ENCODE peak calls at places on chromosomes 13 and 19, in ten cellular contexts. U is PC-3; F is T-cell; C is RWPE2; A is sciatic nerve; Z is pancreas; L is CD4-positive, CD25-positive, alpha-beta regulatory T cell; G is foreskin keratinocyte; T is CD4-positive, alpha-beta T cell; R is activated CD8-positive, alpha-beta T cell treated with anti-CD3 and anti-CD28 coated beads for 36 hours. E is an unnamed sample.

GRCh38 chr13:27796544-27797227 is 4.4 kb downstream of the GSX1 start:
- ATAC-seq in U (no peak), F (no peak), C (no peak), A (no peak), Z (no peak), L (no peak), G (no peak), T (no peak), R (no peak), E (no peak)

GRCh38 chr13:91155512-91156114 is 191.9 kb upstream of the MIR17HG start:
- ATAC-seq in U (no peak), F (no peak), C (no peak), A (no peak), Z (peak; percentile 53), L (no peak), G (no peak), T (no peak), R (no peak), E (no peak)

GRCh38 chr19:44554641-44555246 is 25.3 kb upstream of the CEACAM20 start:
- ATAC-seq in U (no peak), F (no peak), C (no peak), A (no peak), Z (no peak), L (no peak), G (no peak), T (no peak), R (no peak), E (no peak)

GRCh38 chr13:41577437-41577836 is 120.1 kb downstream of the RGCC start:
- ATAC-seq in U (no peak), F (no peak), C (no peak), A (peak; percentile 92), Z (no peak), L (no peak), G (no peak), T (no peak), R (no peak), E (no peak)

GRCh38 chr19:15292847-15293582 is 39.3 kb downstream of the BRD4 start:
- ATAC-seq in U (no peak), F (peak; percentile 28), C (no peak), A (no peak), Z (peak; percentile 33), L (peak; percentile 31), G (no peak), T (peak; percentile 35), R (peak; percentile 23), E (no peak)

GRCh38 chr13:73715114-73715909 is 418.9 kb downstream of the KLF12 start:
- ATAC-seq in U (no peak), F (peak; percentile 85), C (no peak), A (peak; percentile 17), Z (no peak), L (peak; percentile 90), G (peak; percentile 45), T (peak; percentile 88), R (peak; percentile 77), E (peak; percentile 41)

GRCh38 chr19:40702337-40703012 is 12.0 kb upstream of the NUMBL start:
- ATAC-seq in U (no peak), F (no peak), C (peak; percentile 35), A (no peak), Z (no peak), L (no peak), G (peak; percentile 59), T (no peak), R (no peak), E (no peak)

GRCh38 chr13:102814025-102814607 is 15.2 kb downstream of the BIVM start:
- ATAC-seq in U (no peak), F (no peak), C (no peak), A (no peak), Z (no peak), L (no peak), G (no peak), T (no peak), R (no peak), E (no peak)

GRCh38 chr19:30227661-30228112 is 144.5 kb upstream of the ZNF536 start:
- ATAC-seq in U (peak; percentile 85), F (peak; percentile 40), C (peak; percentile 71), A (peak; percentile 76), Z (peak; percentile 82), L (peak; percentile 29), G (peak; percentile 80), T (no peak), R (peak; percentile 83), E (peak; percentile 48)

GRCh38 chr13:113151745-113152707 is 6.4 kb upstream of the PROZ start:
- ATAC-seq in U (no peak), F (no peak), C (no peak), A (peak; percentile 32), Z (no peak), L (no peak), G (no peak), T (no peak), R (peak; percentile 71), E (no peak)

GRCh38 chr19:49677232-49677881 is at the start of gene PRMT1:
- ATAC-seq in U (peak; percentile 7), F (peak; percentile 9), C (no peak), A (peak; percentile 6), Z (peak; percentile 8), L (peak; percentile 4), G (no peak), T (peak; percentile 39), R (no peak), E (peak; percentile 38)

GRCh38 chr13:109665211-109665610 is 121.2 kb downstream of the IRS2 start:
- ATAC-seq in U (no peak), F (no peak), C (no peak), A (no peak), Z (no peak), L (no peak), G (no peak), T (no peak), R (no peak), E (no peak)

GRCh38 chr19:4359627-4360000 is 16.3 kb downstream of the MPND start:
- ATAC-seq in U (no peak), F (no peak), C (no peak), A (peak; percentile 12), Z (peak; percentile 8), L (no peak), G (no peak), T (no peak), R (no peak), E (no peak)

GRCh38 chr19:50922316-50922853 is 11.2 kb upstream of the KLK4 start:
- ATAC-seq in U (peak; percentile 100), F (peak; percentile 89), C (peak; percentile 98), A (peak; percentile 94), Z (peak; percentile 99), L (peak; percentile 69), G (peak; percentile 92), T (peak; percentile 93), R (peak; percentile 100), E (peak; percentile 97)

GRCh38 chr19:16875584-16876555 is 12.9 kb upstream of the F2RL3 start:
- ATAC-seq in U (no peak), F (no peak), C (no peak), A (no peak), Z (no peak), L (no peak), G (no peak), T (no peak), R (no peak), E (peak; percentile 73)

E was measured in stimulated activated memory B cell treated with anti-CD40 and anti-IgM and Interleukin-4, amounts not matched to agents 10 μg/mL and 1 μg/mL and 100 μg/mL, for 72 hours.